ENCODE peak calls at places on chromosomes 1 and 21, in five cellular contexts. I, L, F, U and B are unnamed samples.

GRCh38 chr1:154406572-154406879 is 1.4 kb downstream of the IL6R start:
- DNase-seq in U (no peak), L (no peak), F (no peak), I (no peak), B (no peak)

GRCh38 chr1:156958247-156958714 is 37.8 kb downstream of the LRRC71 start:
- DNase-seq in U (no peak), L (no peak), I (no peak), F (no peak), B (no peak)

GRCh38 chr1:7084232-7084894 is 299.1 kb downstream of the CAMTA1 start:
- DNase-seq in F (no peak), U (no peak), I (no peak), L (no peak), B (no peak)

GRCh38 chr1:23810818-23811420 is 10.4 kb upstream of the GALE start:
- DNase-seq in L (peak), U (no peak), F (peak), I (no peak), B (no peak)

GRCh38 chr1:2176615-2177014 is 18.0 kb downstream of the FAAP20 start:
- DNase-seq in F (no peak), L (no peak), I (no peak), U (no peak), B (no peak)

GRCh38 chr1:95028954-95029353 is 43.8 kb downstream of the ALG14 start:
- DNase-seq in I (no peak), U (no peak), F (no peak), L (no peak), B (no peak)

GRCh38 chr1:112790920-112791722 is 76.0 kb upstream of the PPM1J start:
- DNase-seq in F (peak), I (no peak), U (no peak), L (no peak), B (no peak)

GRCh38 chr1:173064011-173064410 is 13.3 kb upstream of the TNFSF18 start:
- DNase-seq in U (no peak), I (no peak), L (peak), F (no peak), B (no peak)

GRCh38 chr1:63994636-63995035 is 208.8 kb upstream of the UBE2U start:
- DNase-seq in F (no peak), L (no peak), U (no peak), I (no peak), B (no peak)

GRCh38 chr1:3530086-3530930 is 75.8 kb downstream of the ARHGEF16 start:
- DNase-seq in U (no peak), I (no peak), L (no peak), F (peak), B (no peak)

GRCh38 chr1:110084226-110085078 is 14.0 kb upstream of the ALX3 start:
- DNase-seq in U (peak), I (peak), F (peak), L (peak), B (peak)

GRCh38 chr1:181949500-181949899 is 112.0 kb downstream of the ZNF648 start:
- DNase-seq in F (no peak), I (no peak), U (no peak), L (no peak), B (no peak)

GRCh38 chr1:169266133-169266532 is 101.5 kb downstream of the NME7 start:
- DNase-seq in F (no peak), L (no peak), I (no peak), U (no peak), B (no peak)

DNA sequence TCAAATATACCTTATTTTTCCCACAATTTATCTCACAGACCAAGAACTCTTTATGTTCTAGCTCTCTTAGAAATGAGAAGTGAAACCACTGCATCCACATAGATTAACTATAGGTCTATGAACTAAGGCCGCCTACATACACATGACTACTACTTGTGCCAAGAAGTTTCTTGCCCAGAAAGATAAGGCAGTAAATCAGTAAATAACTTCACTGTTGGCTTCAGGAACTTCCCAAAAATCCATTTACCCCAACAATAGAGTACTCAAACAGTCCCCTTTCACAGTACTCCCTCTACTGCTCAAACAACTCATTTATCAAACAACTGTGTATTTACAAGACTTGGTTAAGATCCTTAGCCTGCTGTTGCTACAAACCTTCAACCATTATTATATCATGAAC is 96.5 kb downstream of the NME7 start:
- DNase-seq in F (peak), U (no peak), L (no peak), I (no peak), B (no peak)
- TF ChIP-seq CTCF in F (peak), U (peak), L (no peak), I (peak), B (no peak)

GRCh38 chr1:161228032-161228431 is 2.2 kb downstream of the TOMM40L start:
- DNase-seq in U (no peak), F (no peak), L (no peak), I (no peak), B (no peak)
- H3K4me3 ChIP-seq in U (no peak), F (no peak), L (no peak), I (peak), B (no peak)

DNA sequence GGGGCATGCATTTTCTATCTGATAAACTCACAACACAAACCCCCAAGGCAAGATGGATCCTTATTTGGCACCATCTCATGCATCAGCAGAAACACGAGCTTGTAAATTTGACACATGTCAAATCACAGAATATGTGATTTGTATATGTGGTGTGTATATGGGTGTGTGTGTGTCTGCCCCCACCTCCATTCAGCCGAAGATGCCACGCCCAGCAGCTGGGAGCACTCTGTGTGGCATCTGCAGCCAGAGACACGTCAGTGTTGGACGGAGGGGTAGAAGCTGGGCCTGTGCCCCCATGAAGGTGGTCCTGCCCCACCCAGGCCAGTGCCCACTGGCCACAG is 108.4 kb downstream of the CAPN8 start:
- DNase-seq in L (no peak), U (no peak), I (no peak), F (no peak), B (no peak)
- TF ChIP-seq CTCF in L (no peak), U (no peak), I (no peak), F (no peak), B (no peak)

GRCh38 chr1:11923827-11924113 is 2.5 kb downstream of the KIAA2013 start:
- DNase-seq in F (no peak), U (no peak), I (no peak), L (no peak), B (no peak)
- H3K4me3 ChIP-seq in F (peak), U (no peak), I (peak), L (peak), B (peak)

DNA sequence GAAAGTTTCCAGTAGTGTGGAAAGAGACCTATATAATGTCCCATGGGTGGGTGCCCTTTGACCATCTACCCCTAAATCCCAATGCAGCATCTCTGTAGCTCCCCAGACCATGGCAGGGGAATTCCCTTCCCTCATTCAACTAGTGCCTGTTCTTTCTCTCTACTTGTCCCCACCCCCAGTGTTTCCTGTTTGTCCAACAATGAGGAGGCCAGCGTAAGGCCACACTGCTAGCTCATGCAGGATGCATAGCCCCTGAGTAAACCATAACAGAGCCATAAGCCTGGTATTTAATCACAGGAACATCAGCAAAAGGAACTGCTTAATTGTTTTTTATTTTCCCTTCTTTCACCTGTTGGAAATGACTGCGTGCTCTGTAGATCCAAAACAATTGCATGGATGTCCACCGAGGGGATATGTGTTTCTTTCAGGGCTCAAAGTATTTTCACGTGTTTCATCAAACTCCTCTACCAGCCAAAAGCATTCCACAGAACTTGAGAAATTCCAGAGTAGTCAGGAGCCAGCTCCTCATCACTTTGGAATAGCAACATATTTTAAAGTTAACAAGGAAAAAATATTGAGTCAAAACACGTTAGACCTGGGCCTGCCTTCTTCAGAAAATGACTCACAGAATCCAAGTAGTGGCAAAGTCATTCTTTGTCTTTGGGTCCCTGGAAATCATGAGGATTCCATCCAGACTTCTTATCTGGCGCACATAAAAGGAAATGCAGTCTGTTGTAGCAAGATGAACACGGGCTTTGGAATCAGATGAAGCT is 162.5 kb upstream of the SGIP1 start:
- DNase-seq in I (no peak), F (no peak), L (peak), U (no peak), B (peak)
- TF ChIP-seq CTCF in I (no peak), F (no peak), L (no peak), U (no peak), B (peak)

GRCh38 chr1:12173631-12174121 is 6.9 kb downstream of the TNFRSF1B start:
- DNase-seq in U (no peak), F (no peak), I (peak), L (no peak), B (no peak)

GRCh38 chr1:12176298-12177118 is 9.7 kb downstream of the TNFRSF1B start:
- DNase-seq in U (no peak), F (no peak), L (no peak), I (no peak), B (no peak)

GRCh38 chr1:12172959-12173358 is 6.2 kb downstream of the TNFRSF1B start:
- DNase-seq in F (no peak), L (no peak), U (no peak), I (no peak), B (no peak)

GRCh38 chr1:12175456-12175797 is 8.6 kb downstream of the TNFRSF1B start:
- DNase-seq in I (no peak), U (no peak), L (no peak), F (no peak), B (no peak)

GRCh38 chr1:12174789-12175455 is 8.1 kb downstream of the TNFRSF1B start:
- DNase-seq in I (peak), L (no peak), F (no peak), U (peak), B (no peak)
- H3K4me3 ChIP-seq in I (peak), L (no peak), F (no peak), U (no peak), B (no peak)

GRCh38 chr21:39037807-39038405 is 145.3 kb downstream of the PSMG1 start:
- DNase-seq in F (no peak), I (no peak), U (no peak), L (peak), B (no peak)
- TF ChIP-seq CTCF in F (peak), I (no peak), U (no peak), L (no peak), B (no peak)

GRCh38 chr1:16211824-16212223 is 628 bp downstream of the ARHGEF19 start:
- DNase-seq in L (no peak), F (no peak), I (no peak), U (no peak), B (no peak)
- H3K4me3 ChIP-seq in L (no peak), F (no peak), I (no peak), U (no peak), B (no peak)